ENCODE peak calls at places on chromosomes 11 and 22, in four cellular contexts. J is testis, R is IMR-90, T is stomach. S is an unnamed sample. For H3K4me1, the result is how much of the 10 kb centered on the place peaks cover.

GRCh38 chr22:20037419-20037818 is 16.5 kb downstream of the TANGO2 start:
- DNase-seq in R (no peak), J (no peak), T (no peak), S (no peak)

GRCh38 chr11:117187799-117188481 is 9.4 kb downstream of the SIDT2 start:
- DNase-seq in R (no peak), J (no peak), T (peak), S (peak)

GRCh38 chr11:125960771-125961170 is 14.9 kb downstream of the VSIG10L2 start:
- DNase-seq in T (no peak), J (no peak), R (no peak), S (no peak)

GRCh38 chr11:64888406-64888757 is 10.0 kb upstream of the EHD1 start:
- DNase-seq in T (no peak), R (no peak), J (no peak), S (no peak)

GRCh38 chr22:43118024-43118849 is 7.7 kb downstream of the BIK start:
- DNase-seq in R (no peak), T (peak), J (no peak), S (no peak)

GRCh38 chr11:103888541-103888951 is 147.9 kb upstream of the DDI1 start:
- DNase-seq in T (no peak), R (no peak), J (no peak), S (no peak)

GRCh38 chr22:45649809-45650208 is 21.8 kb upstream of the ATXN10 start:
- DNase-seq in J (no peak), R (no peak), T (no peak), S (peak)

GRCh38 chr11:46239801-46240061 is 37.7 kb upstream of the CREB3L1 start:
- DNase-seq in R (peak), J (no peak), T (no peak), S (no peak)

GRCh38 chr11:61882879-61883278 is 8.5 kb downstream of the FADS3 start:
- DNase-seq in R (no peak), J (no peak), T (no peak), S (no peak)

GRCh38 chr11:61879152-61879551 is 12.2 kb downstream of the FADS3 start:
- DNase-seq in T (no peak), J (no peak), R (no peak), S (no peak)

GRCh38 chr11:61880050-61880449 is 11.3 kb downstream of the FADS3 start:
- DNase-seq in T (no peak), R (no peak), J (no peak), S (no peak)

GRCh38 chr11:61881397-61881796 is 9.9 kb downstream of the FADS3 start:
- DNase-seq in J (no peak), T (no peak), R (no peak), S (no peak)

GRCh38 chr11:61880454-61880853 is 10.9 kb downstream of the FADS3 start:
- DNase-seq in T (no peak), J (no peak), R (no peak), S (no peak)
- TF ChIP-seq POLR2A in T (no peak), J (no peak), R (no peak), S (no peak)

GRCh38 chr22:26584010-26584409 is 5.9 kb downstream of the TPST2 start:
- DNase-seq in J (no peak), R (no peak), T (no peak), S (no peak)

GRCh38 chr22:26586556-26587325 is 3.2 kb downstream of the TPST2 start:
- DNase-seq in T (no peak), R (no peak), J (peak), S (no peak)

GRCh38 chr22:26581769-26582168 is 8.2 kb downstream of the TPST2 start:
- DNase-seq in R (no peak), J (no peak), T (no peak), S (no peak)

GRCh38 chr22:26587991-26588613 is 1.8 kb downstream of the TPST2 start:
- DNase-seq in T (no peak), J (no peak), R (no peak), S (no peak)

GRCh38 chr22:26585104-26585790 is 4.7 kb downstream of the TPST2 start:
- DNase-seq in T (peak), J (peak), R (peak), S (peak)
- H3K27ac ChIP-seq in T (no peak), J (no peak), R (no peak), S (peak)

GRCh38 chr22:40533712-40534378 is 102.7 kb downstream of the MRTFA start:
- DNase-seq in T (no peak), R (peak), J (peak), S (no peak)
- H3K4me1 ChIP-seq in T (half or more), R (under half), J (under half), S (under half)

GRCh38 chr11:87536565-87536964 is 498.8 kb downstream of the TMEM135 start:
- DNase-seq in T (no peak), J (no peak), R (no peak), S (no peak)
- TF ChIP-seq POLR2A in T (no peak), J (no peak), R (no peak), S (no peak)

DNA sequence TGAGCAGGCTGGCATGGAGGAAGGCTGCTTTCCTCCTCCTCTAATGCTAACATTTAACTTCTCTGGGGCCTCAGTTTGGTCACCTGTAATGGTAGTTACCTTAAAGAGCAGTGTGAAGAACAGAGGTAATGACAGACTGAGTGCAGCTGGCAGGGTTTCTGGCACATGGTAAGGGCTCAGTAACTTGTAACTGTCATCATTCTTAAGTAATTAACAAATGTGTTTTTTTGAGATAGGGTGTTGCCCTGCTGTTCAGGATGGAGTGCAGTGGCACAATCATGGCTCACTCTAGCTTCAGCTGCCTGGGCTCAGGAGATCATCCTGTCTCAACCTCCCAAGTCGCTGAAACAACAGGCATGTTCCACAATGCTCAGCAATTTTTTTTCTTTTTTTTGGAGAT is 242.0 kb upstream of the SYN3 start:
- DNase-seq in R (no peak), T (no peak), J (no peak), S (no peak)
- H3K27ac ChIP-seq in R (no peak), T (no peak), J (no peak), S (no peak)

DNA sequence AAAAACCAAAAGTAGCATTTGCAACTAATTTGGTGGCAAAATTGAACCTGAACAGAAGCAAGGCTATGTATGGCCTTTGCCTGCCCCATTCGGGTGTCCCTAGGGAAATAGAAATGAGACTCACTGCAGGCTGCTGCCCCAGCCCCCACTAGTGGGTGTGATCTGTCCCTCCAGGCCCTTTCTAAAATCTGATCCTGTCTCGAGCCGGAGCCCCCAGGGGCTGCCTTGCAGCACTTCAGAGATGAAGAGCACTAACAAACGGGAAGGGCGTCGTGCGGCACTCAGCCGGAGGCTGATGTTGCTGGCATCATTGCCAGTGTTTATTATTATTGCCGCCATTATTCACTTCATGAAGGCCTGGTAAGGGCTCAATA is 43.2 kb downstream of the CD82 start:
- DNase-seq in R (no peak), T (no peak), J (no peak), S (no peak)
- H3K4me1 ChIP-seq in R (under half), T (half or more), J (under half), S (under half)

GRCh38 chr22:35399678-35400334 is at the start of gene MCM5:
- DNase-seq in T (peak), R (peak), J (peak), S (peak)
- TF ChIP-seq POLR2A in T (no peak), R (peak), J (no peak), S (no peak)

GRCh38 chr11:2379471-2380174 is 2.5 kb downstream of the CD81 start:
- DNase-seq in R (no peak), T (no peak), J (no peak), S (peak)
- H3K27ac ChIP-seq in R (peak), T (peak), J (peak), S (peak)